ENCODE peak calls at places on chromosomes 1 and 21, in six cellular contexts. R, B, T, E, O and M are unnamed samples.

GRCh38 chr1:152728986-152729385 is 21.0 kb downstream of the LCE4A start:
- DNase-seq in O (no peak), R (no peak), T (no peak), B (no peak), E (no peak), M (no peak)

GRCh38 chr1:212782422-212783154 is 9.0 kb downstream of the NSL1 start:
- DNase-seq in E (peak), O (no peak), B (no peak), R (no peak), T (no peak), M (no peak)

GRCh38 chr1:229952135-229952534 is 114.9 kb upstream of the GALNT2 start:
- DNase-seq in R (no peak), E (no peak), T (no peak), O (no peak), B (no peak), M (no peak)

GRCh38 chr1:110308247-110308646 is 30.9 kb upstream of the RBM15 start:
- DNase-seq in B (no peak), E (no peak), O (no peak), R (no peak), T (no peak), M (no peak)

GRCh38 chr21:29342394-29342957 is 43.8 kb downstream of the BACH1 start:
- DNase-seq in B (peak), R (no peak), E (no peak), O (no peak), T (no peak), M (no peak)

GRCh38 chr1:36968730-36969129 is 65.6 kb downstream of the GRIK3 start:
- DNase-seq in B (no peak), R (no peak), O (no peak), T (no peak), E (no peak), M (no peak)

GRCh38 chr1:3154081-3154795 is 85.2 kb downstream of the PRDM16 start:
- DNase-seq in R (no peak), T (no peak), E (no peak), B (no peak), O (no peak), M (no peak)

GRCh38 chr1:94739521-94740061 is 80.6 kb upstream of the SLC44A3 start:
- DNase-seq in B (no peak), E (no peak), T (no peak), R (no peak), O (no peak), M (no peak)

GRCh38 chr1:189429610-189430009 is 1048.1 kb downstream of the BRINP3 start:
- DNase-seq in E (peak), O (no peak), B (no peak), R (peak), T (peak), M (no peak)

GRCh38 chr1:76425843-76426145 is 351.2 kb downstream of the ST6GALNAC3 start:
- DNase-seq in E (no peak), T (no peak), O (no peak), B (no peak), R (no peak), M (no peak)

GRCh38 chr1:226943156-226943555 is 3.1 kb downstream of the COQ8A start:
- DNase-seq in E (no peak), B (no peak), T (no peak), O (no peak), R (no peak), M (no peak)

GRCh38 chr1:39204441-39205081 is at the start of gene MACF1:
- DNase-seq in T (peak), O (no peak), E (no peak), B (no peak), R (no peak), M (no peak)

GRCh38 chr1:63980706-63981407 is 207.0 kb downstream of the ROR1 start:
- DNase-seq in O (no peak), R (no peak), T (no peak), E (no peak), B (no peak), M (no peak)

GRCh38 chr1:197951089-197951488 is 33.9 kb downstream of the LHX9 start:
- DNase-seq in B (no peak), T (no peak), E (no peak), O (no peak), R (no peak), M (no peak)

GRCh38 chr1:111745670-111746613 is 6.7 kb upstream of the INKA2 start:
- DNase-seq in T (no peak), R (no peak), E (no peak), B (no peak), O (no peak), M (no peak)

GRCh38 chr1:150233359-150234308 is 2.3 kb downstream of the ANP32E start:
- DNase-seq in O (peak), R (no peak), T (no peak), B (no peak), E (no peak), M (no peak)

GRCh38 chr1:167052389-167052788 is 37.8 kb downstream of the GPA33 start:
- DNase-seq in E (peak), R (no peak), O (no peak), T (peak), B (no peak), M (no peak)

GRCh38 chr1:151058682-151059341 is 610 bp downstream of the CDC42SE1 start:
- DNase-seq in B (no peak), T (peak), E (no peak), O (peak), R (no peak), M (no peak)

GRCh38 chr1:213852107-213852506 is 135.7 kb upstream of the PROX1 start:
- DNase-seq in R (no peak), O (no peak), B (no peak), T (no peak), E (no peak), M (no peak)

GRCh38 chr1:47444578-47445465 is 7.0 kb downstream of the FOXD2 start:
- DNase-seq in T (peak), E (no peak), B (no peak), R (no peak), O (peak), M (no peak)

GRCh38 chr1:31372961-31373896 is at the start of gene FABP3:
- DNase-seq in E (peak), R (peak), O (peak), B (no peak), T (peak), M (peak)

GRCh38 chr1:224211262-224211962 is 28.4 kb downstream of the DEGS1 start:
- DNase-seq in O (no peak), E (peak), R (no peak), T (no peak), B (no peak), M (no peak)

GRCh38 chr1:155657463-155657862 is 31.1 kb downstream of the YY1AP1 start:
- DNase-seq in R (no peak), O (no peak), B (no peak), E (no peak), T (no peak), M (no peak)

GRCh38 chr1:228293816-228294500 is 86.1 kb downstream of the OBSCN start:
- DNase-seq in O (no peak), R (no peak), T (no peak), B (no peak), E (no peak), M (no peak)

GRCh38 chr1:192805832-192806323 is 3.0 kb upstream of the RGS2 start:
- DNase-seq in E (peak), T (peak), B (no peak), O (no peak), R (no peak), M (no peak)

GRCh38 chr1:175600721-175601440 is 142.5 kb downstream of the TNR start:
- DNase-seq in O (no peak), B (peak), T (no peak), R (peak), E (no peak), M (peak)

GRCh38 chr1:52424238-52424637 is 19.8 kb downstream of the PRPF38A start:
- DNase-seq in O (no peak), R (no peak), E (no peak), B (no peak), T (no peak), M (no peak)

GRCh38 chr1:204384636-204385354 is 25.1 kb upstream of the PLEKHA6 start:
- DNase-seq in T (no peak), R (no peak), O (peak), B (no peak), E (no peak), M (no peak)

GRCh38 chr1:242811092-242811840 is 286.8 kb upstream of the PLD5 start:
- DNase-seq in T (no peak), B (no peak), O (no peak), E (no peak), R (no peak), M (no peak)

GRCh38 chr1:152325111-152325510 is at the start of gene FLG:
- DNase-seq in O (no peak), T (no peak), E (no peak), B (no peak), R (no peak), M (no peak)

GRCh38 chr1:156401175-156401574 is 32.2 kb downstream of the RHBG start:
- DNase-seq in O (no peak), T (no peak), E (no peak), B (no peak), R (no peak), M (no peak)

GRCh38 chr1:200665851-200666250 is 3.9 kb downstream of the DDX59 start:
- DNase-seq in B (no peak), O (no peak), T (no peak), R (no peak), E (no peak), M (no peak)

GRCh38 chr1:56060901-56061300 is 518.5 kb downstream of the PLPP3 start:
- DNase-seq in R (no peak), O (no peak), T (no peak), B (no peak), E (no peak), M (no peak)

GRCh38 chr1:160838876-160839275 is 23.8 kb downstream of the CD244 start:
- DNase-seq in O (no peak), T (no peak), B (no peak), E (no peak), R (no peak), M (no peak)

GRCh38 chr1:12113433-12114339 is 50.6 kb downstream of the TNFRSF8 start:
- DNase-seq in E (no peak), R (no peak), B (no peak), O (no peak), T (no peak), M (no peak)

GRCh38 chr1:110634455-110635281 is 28.5 kb upstream of the KCNA2 start:
- DNase-seq in T (no peak), B (peak), R (peak), E (no peak), O (no peak), M (peak)

DNA sequence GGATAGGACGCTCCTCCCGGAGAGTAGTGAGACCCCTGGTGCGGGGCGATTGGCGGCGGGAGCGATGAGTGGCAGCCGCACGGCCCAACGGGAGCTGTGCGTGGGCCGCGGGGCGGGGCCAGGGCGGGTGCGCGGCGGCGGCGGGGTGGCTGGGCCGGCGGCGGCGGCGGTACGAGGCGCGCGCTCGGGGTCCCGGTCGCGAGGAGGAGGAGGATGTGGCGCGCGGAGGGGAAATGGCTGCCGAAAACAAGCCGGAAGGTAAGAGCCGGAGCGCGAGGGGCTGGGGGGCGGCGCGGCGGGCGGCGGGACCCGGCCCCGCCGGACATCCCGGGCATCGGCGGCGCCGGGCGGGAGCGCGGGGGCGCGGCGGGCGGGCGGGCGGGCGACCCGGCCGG is at the start of gene CAMTA1:
- DNase-seq in R (no peak), E (no peak), T (no peak), B (no peak), O (peak), M (peak)
- TF ChIP-seq POLR2A in R (no peak), E (peak), T (no peak), B (peak), O (no peak), M (no peak)

GRCh38 chr1:117093870-117094621 is 27.5 kb downstream of the TRIM45 start:
- DNase-seq in T (peak), R (peak), E (no peak), B (no peak), O (no peak), M (no peak)
- TF ChIP-seq TAF1 in T (no peak), R (no peak), E (no peak), B (no peak), O (no peak), M (no peak)

GRCh38 chr1:209626633-209627348 is 25.4 kb downstream of the LAMB3 start:
- DNase-seq in R (no peak), O (no peak), B (no peak), E (no peak), T (no peak), M (no peak)

GRCh38 chr1:209628618-209629299 is 23.5 kb downstream of the LAMB3 start:
- DNase-seq in E (no peak), B (no peak), O (no peak), R (no peak), T (no peak), M (no peak)

GRCh38 chr1:209629621-209630382 is 22.4 kb downstream of the LAMB3 start:
- DNase-seq in R (no peak), B (no peak), O (no peak), E (no peak), T (no peak), M (no peak)

GRCh38 chr1:209625791-209626285 is 26.4 kb downstream of the LAMB3 start:
- DNase-seq in E (no peak), R (no peak), T (no peak), O (no peak), B (no peak), M (no peak)

GRCh38 chr1:209627349-209628196 is 24.7 kb downstream of the LAMB3 start:
- DNase-seq in O (peak), E (peak), R (peak), T (peak), B (no peak), M (peak)
- TF ChIP-seq POLR2AphosphoS5 in O (no peak), E (no peak), R (no peak), T (no peak), B (no peak), M (no peak)

DNA sequence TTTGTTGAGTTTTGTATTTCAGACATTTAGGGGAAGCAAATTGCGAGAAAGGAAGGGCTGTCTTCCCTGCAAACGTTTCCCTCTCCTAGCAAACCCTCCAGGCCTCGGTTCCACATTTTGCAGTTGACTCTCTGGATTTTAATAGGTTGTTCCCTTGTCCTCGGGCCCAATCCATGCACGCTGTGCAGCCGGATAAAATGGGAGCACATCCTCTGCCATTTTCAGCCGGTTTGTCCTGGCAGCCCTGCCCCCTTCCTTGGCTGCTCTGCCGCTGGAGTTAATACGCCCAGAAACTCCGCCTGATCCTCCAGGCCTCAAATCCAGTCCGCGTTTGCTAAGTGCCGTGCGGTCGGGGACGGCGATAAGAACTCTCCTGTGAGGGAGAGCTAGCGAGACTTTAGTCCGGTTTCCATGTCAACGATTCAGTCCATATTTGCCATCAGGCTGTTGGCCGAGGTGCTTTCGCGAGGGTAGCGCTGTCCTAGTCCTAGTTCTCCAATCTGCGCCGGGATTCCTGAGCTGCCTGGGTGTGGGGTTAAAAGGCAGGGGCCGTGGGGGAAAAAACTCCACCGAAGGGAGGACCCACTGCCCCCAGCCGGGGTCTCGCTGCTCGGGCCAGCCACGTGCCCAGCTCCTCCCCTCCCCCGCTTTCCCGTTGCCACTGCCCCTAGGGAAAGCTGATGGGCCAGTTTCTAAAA is 2.9 kb upstream of the ARID1A start:
- DNase-seq in E (peak), R (peak), B (peak), O (peak), T (peak), M (peak)
- TF ChIP-seq POLR2A in E (peak), R (peak), B (peak), O (no peak), T (peak), M (no peak)

DNA sequence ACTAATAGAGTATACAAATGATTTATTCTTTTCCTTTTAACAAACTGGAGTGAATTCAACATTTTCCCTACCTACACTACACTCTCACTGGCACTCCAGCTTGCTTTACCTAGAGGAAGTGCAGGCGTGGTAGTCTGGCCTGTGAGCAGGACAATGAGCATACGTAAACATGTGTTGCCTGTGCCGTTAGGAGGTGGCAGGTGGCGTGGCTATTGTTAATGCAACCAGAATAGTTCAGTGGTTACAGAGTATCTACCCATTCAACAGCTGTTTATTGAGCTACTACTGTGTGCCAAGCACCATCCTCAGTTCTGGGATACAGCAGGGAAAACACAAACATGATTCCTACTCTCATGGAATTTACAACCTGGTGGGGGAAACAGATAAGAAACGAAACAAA is 299.7 kb upstream of the KAZN start:
- DNase-seq in O (no peak), R (no peak), B (no peak), E (no peak), T (no peak), M (no peak)
- TF ChIP-seq TAF1 in O (no peak), R (no peak), B (no peak), E (no peak), T (no peak), M (no peak)

GRCh38 chr1:40395211-40396175 is 22.0 kb downstream of the SMAP2 start:
- DNase-seq in E (no peak), R (no peak), O (no peak), T (no peak), B (no peak), M (no peak)

GRCh38 chr1:40393173-40393572 is 19.6 kb downstream of the SMAP2 start:
- DNase-seq in B (no peak), R (no peak), E (no peak), O (no peak), T (no peak), M (no peak)

GRCh38 chr1:40397258-40397657 is 23.7 kb downstream of the SMAP2 start:
- DNase-seq in O (no peak), E (no peak), R (no peak), T (no peak), B (no peak), M (no peak)

GRCh38 chr1:40394456-40395172 is 21.1 kb downstream of the SMAP2 start:
- DNase-seq in E (no peak), R (no peak), B (no peak), T (no peak), O (no peak), M (no peak)

DNA sequence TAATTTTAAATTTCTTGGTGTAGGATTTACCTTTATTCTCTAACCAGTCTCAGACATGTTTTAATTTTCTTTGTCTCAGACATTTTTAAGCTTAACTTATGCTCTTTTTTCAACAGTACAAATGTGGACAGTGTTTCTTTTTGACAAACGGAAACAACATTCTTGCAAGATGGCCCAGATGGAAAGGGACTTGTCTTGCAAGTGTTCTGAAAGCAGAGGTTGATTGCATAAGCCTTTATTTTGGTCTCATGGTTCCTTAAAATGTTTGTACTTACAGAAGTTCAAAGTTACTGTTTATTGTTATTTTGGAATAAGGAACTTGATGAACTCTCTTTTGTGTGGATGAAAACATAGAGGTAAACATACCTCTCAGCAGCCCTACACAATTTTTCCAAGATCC is 22.9 kb downstream of the SMAP2 start:
- DNase-seq in E (no peak), R (no peak), O (no peak), T (no peak), B (no peak), M (no peak)
- TF ChIP-seq POLR2AphosphoS5 in E (no peak), R (no peak), O (no peak), T (no peak), B (no peak), M (no peak)